ENCODE peak calls at places on chromosomes 7 and 10, in ten cellular contexts. S is tibial nerve, Q is thyroid gland, M is esophagus muscularis mucosa, R is breast epithelium, C is heart left ventricle, J is esophagus squamous epithelium, Y is Peyer's patch, L is body of pancreas, K is sigmoid colon. D is an unnamed sample. For H3K9me3, the result is how much of the 10 kb centered on the place peaks cover.

GRCh38 chr10:126455766-126456425 is 67.6 kb upstream of the ADAM12 start:
- DNase-seq in M (peak), K (no peak), S (no peak), J (no peak), C (no peak), Q (no peak), Y (no peak), L (no peak), R (no peak), D (peak)

GRCh38 chr7:155291045-155291530 is 6.6 kb upstream of the INSIG1 start:
- DNase-seq in R (no peak), Q (no peak), Y (peak), C (no peak), S (no peak), L (peak), K (no peak), J (no peak), M (no peak), D (no peak)

GRCh38 chr10:88116491-88116890 is 253.1 kb downstream of the PTEN start:
- DNase-seq in R (no peak), M (no peak), K (no peak), Y (no peak), Q (no peak), S (no peak), C (no peak), L (no peak), J (no peak), D (no peak)

GRCh38 chr10:6746782-6747181 is 166.7 kb upstream of the PRKCQ start:
- DNase-seq in J (no peak), L (no peak), R (no peak), Y (no peak), C (no peak), K (no peak), Q (no peak), M (no peak), S (no peak), D (no peak)

GRCh38 chr10:46225597-46225996 is 61.2 kb upstream of the ANTXRL start:
- DNase-seq in J (no peak), C (no peak), Q (no peak), K (peak), R (no peak), S (no peak), M (peak), L (no peak), Y (no peak), D (no peak)

GRCh38 chr10:8444630-8445029 is 390.1 kb downstream of the GATA3 start:
- DNase-seq in C (no peak), R (no peak), Q (no peak), S (no peak), J (no peak), L (no peak), Y (peak), K (no peak), M (no peak), D (no peak)

GRCh38 chr7:43085992-43086391 is 26.5 kb upstream of the HECW1 start:
- DNase-seq in K (no peak), Y (no peak), L (no peak), J (no peak), M (no peak), S (no peak), R (no peak), Q (no peak), C (no peak), D (no peak)

GRCh38 chr10:116329153-116329552 is 4.9 kb downstream of the CCDC172 start:
- DNase-seq in S (no peak), C (no peak), J (no peak), R (no peak), Y (no peak), L (no peak), M (no peak), Q (no peak), K (no peak), D (no peak)

GRCh38 chr7:128946936-128947830 is 9.5 kb downstream of the IRF5 start:
- DNase-seq in J (no peak), L (no peak), Y (no peak), R (no peak), M (peak), Q (no peak), C (no peak), K (no peak), S (no peak), D (no peak)

GRCh38 chr7:101747758-101748345 is 69.6 kb upstream of the CUX1 start:
- DNase-seq in J (no peak), R (no peak), M (no peak), L (no peak), Q (no peak), C (no peak), S (no peak), K (no peak), Y (no peak), D (no peak)

GRCh38 chr10:112958275-112958995 is 8.4 kb downstream of the TCF7L2 start:
- DNase-seq in S (no peak), Y (no peak), Q (no peak), L (no peak), K (no peak), M (no peak), J (no peak), C (no peak), R (no peak), D (no peak)

DNA sequence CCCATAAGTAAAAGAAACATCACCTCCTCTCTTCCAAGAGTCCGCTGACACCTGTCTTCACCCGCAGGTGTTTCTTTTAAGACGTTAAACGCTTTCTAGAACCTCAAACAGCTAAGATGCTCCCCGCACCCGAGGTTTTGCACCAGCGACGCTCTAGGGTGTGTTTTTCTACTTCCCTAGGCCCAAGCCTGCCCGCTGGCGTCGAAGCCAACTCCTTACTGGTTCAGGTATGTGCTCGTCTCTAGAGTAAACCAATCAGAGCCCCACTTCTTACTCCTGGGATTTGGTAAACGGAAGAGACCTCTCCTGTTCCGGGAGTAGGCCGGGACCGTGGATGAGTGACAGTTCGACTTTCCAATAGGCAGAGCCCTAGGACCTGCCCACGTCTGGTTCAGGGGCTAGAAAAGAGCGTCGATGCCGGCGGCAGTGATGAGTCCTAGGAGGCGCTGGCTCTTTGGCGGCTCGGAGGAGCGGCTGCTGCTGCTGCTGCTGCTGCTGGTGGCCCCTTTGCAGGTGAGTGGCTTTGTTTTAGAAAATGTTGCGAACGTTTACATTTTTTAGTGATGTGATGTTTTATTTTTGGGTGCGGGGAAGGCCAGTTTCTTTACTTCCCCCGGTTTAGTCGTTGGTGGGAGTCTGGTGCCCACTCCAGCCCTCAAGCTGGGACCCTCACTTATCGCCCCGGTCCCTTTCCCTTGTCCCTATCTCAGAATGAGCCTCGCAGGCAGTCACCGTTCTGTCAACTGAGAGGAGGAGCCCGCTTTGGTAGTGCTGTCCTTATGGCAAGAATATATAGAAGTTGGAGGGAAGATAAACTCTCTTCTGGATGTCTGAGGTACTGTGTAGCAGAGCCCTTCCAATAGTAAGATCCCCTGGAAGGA is at the start of gene BPGM:
- DNase-seq in Q (peak), J (peak), Y (peak), R (peak), M (peak), K (peak), C (peak), S (peak), L (peak), D (peak)
- TF ChIP-seq POLR2A in Q (peak), J (peak), Y (peak), R (peak), M (peak), K (peak), C (peak), S (peak), L (peak), D (peak)

GRCh38 chr7:85947767-85948166 is 695.9 kb upstream of the GRM3 start:
- DNase-seq in Y (no peak), J (no peak), L (no peak), C (no peak), M (no peak), Q (no peak), S (no peak), K (no peak), R (no peak), D (no peak)
- H3K9me3 ChIP-seq in Y (under half), J (under half), L (under half), C (under half), M (under half), Q (under half), S (under half), K (under half), R (under half), D (under half)

DNA sequence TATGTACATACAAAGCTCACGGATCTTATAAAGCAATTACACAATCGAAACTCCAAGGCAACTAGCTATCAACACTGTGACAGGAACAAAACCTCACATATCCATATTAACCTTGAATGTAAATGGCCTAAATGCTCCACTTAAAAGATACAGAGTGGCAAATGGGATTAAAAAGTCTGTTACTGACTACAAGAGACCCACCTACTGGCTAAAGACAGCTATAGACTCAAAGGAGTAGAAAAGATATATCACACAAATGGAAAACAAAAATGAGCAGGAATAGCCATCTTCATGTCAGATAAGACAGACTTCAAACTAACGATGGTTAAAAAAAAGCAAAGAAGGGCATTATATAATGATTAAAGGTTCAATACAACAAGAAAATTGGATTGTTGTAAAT is 246.7 kb downstream of the ADRA2A start:
- DNase-seq in S (no peak), J (no peak), K (no peak), L (no peak), M (no peak), Q (no peak), Y (no peak), R (no peak), C (no peak), D (no peak)
- TF ChIP-seq CTCF in S (no peak), J (no peak), K (no peak), L (no peak), M (no peak), Q (no peak), Y (peak), R (no peak), C (no peak), D (no peak)

DNA sequence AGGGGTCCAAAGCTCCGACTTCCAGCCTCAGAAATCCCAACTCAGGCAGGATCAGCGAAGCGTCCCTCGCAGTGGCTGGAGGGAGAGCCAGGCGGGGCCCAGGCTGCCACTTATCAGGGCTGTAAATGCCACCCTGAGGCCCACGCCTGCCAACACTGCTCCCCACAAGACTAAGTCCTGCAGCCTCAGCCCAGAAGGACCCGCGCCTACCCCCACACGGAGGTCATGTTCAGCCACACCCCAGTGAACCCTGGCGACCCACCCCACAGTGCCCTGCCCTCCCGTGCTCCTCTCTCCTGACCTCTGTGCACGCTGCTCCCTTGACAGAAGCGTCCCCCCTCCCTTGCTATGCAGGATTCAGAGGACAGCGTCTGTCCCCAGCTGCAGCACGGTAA is 3.1 kb downstream of the PSMG3 start:
- DNase-seq in S (no peak), J (no peak), Q (peak), Y (peak), K (no peak), R (no peak), L (no peak), M (no peak), C (no peak), D (no peak)
- TF ChIP-seq POLR2A in S (no peak), J (no peak), Q (no peak), Y (peak), K (no peak), R (no peak), L (no peak), M (no peak), C (no peak), D (no peak)

DNA sequence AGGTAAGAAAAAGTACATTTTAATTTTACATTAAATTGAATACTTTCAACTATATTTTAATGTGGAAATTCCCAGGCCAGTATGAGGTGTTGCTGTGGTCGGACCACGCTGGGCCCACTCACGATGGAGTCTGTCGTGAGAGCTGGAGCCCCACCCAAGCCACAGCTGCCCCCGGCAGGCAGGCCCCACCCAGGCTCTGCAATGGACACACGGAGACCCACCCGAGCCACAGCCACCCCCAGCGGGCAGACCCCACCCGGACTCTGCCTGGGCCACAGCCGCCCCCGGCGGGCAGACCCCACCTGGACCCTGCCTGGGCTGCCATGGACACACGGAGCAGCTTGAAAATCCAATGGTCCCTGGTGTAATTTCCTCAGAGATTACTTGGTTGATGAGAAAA is 141.3 kb downstream of the PTPRN2 start:
- DNase-seq in K (no peak), Y (peak), J (no peak), C (no peak), R (no peak), Q (no peak), S (no peak), M (no peak), L (no peak), D (no peak)
- H3K9me3 ChIP-seq in K (under half), Y (under half), J (under half), C (under half), R (under half), Q (under half), S (under half), M (under half), L (under half), D (under half)

GRCh38 chr10:103781329-103782061 is 73.9 kb downstream of the SH3PXD2A start:
- DNase-seq in R (no peak), Q (no peak), J (no peak), M (no peak), K (no peak), Y (peak), C (peak), L (no peak), S (no peak), D (no peak)
- TF ChIP-seq CTCF in R (no peak), Q (no peak), J (no peak), M (no peak), K (no peak), Y (peak), C (no peak), L (no peak), S (no peak), D (peak)

GRCh38 chr7:150450491-150450992 is at the start of gene GIMAP8:
- DNase-seq in J (peak), R (no peak), M (peak), S (no peak), Y (peak), L (peak), K (peak), C (peak), Q (peak), D (no peak)
- TF ChIP-seq POLR2A in J (no peak), R (no peak), M (no peak), S (no peak), Y (no peak), L (no peak), K (no peak), C (no peak), Q (peak), D (no peak)

GRCh38 chr10:26653004-26653403 is 44.5 kb upstream of the PDSS1 start:
- DNase-seq in J (no peak), R (no peak), Q (no peak), Y (no peak), M (no peak), C (no peak), S (no peak), L (no peak), K (no peak), D (no peak)

GRCh38 chr10:26647602-26648244 is 49.8 kb upstream of the PDSS1 start:
- DNase-seq in M (no peak), R (no peak), L (no peak), J (no peak), K (no peak), C (no peak), S (no peak), Y (no peak), Q (no peak), D (no peak)

GRCh38 chr10:26650406-26650805 is 47.1 kb upstream of the PDSS1 start:
- DNase-seq in S (no peak), L (no peak), M (no peak), K (no peak), R (no peak), Q (no peak), Y (no peak), J (no peak), C (no peak), D (no peak)
- H3K9me3 ChIP-seq in S (under half), L (under half), M (under half), K (under half), R (under half), Q (under half), Y (under half), J (under half), C (under half), D (under half)